ENCODE peak calls at places on chromosomes 2 and 18, in four cellular contexts. F is body of pancreas, Y is pons, K is IMR-90. O is an unnamed sample.

GRCh38 chr2:36294290-36294689 is 61.3 kb upstream of the CRIM1 start:
- DNase-seq in K (no peak), Y (no peak), F (no peak), O (no peak)

GRCh38 chr18:28855524-28855923 is 678.6 kb upstream of the CDH2 start:
- DNase-seq in Y (peak), F (no peak), K (peak), O (peak)

GRCh38 chr2:231685349-231686191 is 22.8 kb upstream of the PTMA start:
- DNase-seq in F (no peak), K (no peak), Y (peak), O (no peak)

GRCh38 chr2:30178618-30179404 is 32.0 kb downstream of the YPEL5 start:
- DNase-seq in K (peak), Y (peak), F (peak), O (no peak)

GRCh38 chr2:86065512-86065911 is 40.2 kb downstream of the POLR1A start:
- DNase-seq in Y (no peak), K (no peak), F (no peak), O (no peak)

GRCh38 chr2:231918501-231919330 is 7.5 kb downstream of the NPPC start:
- DNase-seq in K (no peak), Y (no peak), F (no peak), O (no peak)

GRCh38 chr2:96769816-96770215 is 9.1 kb downstream of the CNNM4 start:
- DNase-seq in K (no peak), F (peak), Y (peak), O (no peak)

GRCh38 chr18:23377669-23378469 is 75.2 kb upstream of the RIOK3 start:
- DNase-seq in F (no peak), K (peak), Y (no peak), O (peak)

GRCh38 chr2:240999873-241000541 is 1.6 kb downstream of the SNED1 start:
- DNase-seq in K (no peak), F (no peak), Y (no peak), O (no peak)

GRCh38 chr2:24456610-24457556 is 34.2 kb upstream of the NCOA1 start:
- DNase-seq in K (peak), F (peak), Y (no peak), O (no peak)

GRCh38 chr2:146143971-146144370 is 1624.1 kb upstream of the ZEB2 start:
- DNase-seq in Y (no peak), F (no peak), K (peak), O (no peak)

GRCh38 chr2:232336956-232337700 is 41.4 kb upstream of the ALPP start:
- DNase-seq in Y (no peak), K (no peak), F (no peak), O (no peak)

GRCh38 chr2:96144481-96145027 is 686 bp downstream of the DUSP2 start:
- DNase-seq in F (no peak), Y (no peak), K (no peak), O (no peak)

GRCh38 chr18:56034954-56035353 is 447.0 kb upstream of the TCF4 start:
- DNase-seq in K (no peak), F (no peak), Y (no peak), O (no peak)

GRCh38 chr2:156343096-156343939 is 10.8 kb upstream of the NR4A2 start:
- DNase-seq in F (no peak), K (no peak), Y (peak), O (no peak)

GRCh38 chr2:132642415-132642814 is 27.6 kb downstream of the LYPD1 start:
- DNase-seq in K (no peak), Y (no peak), F (no peak), O (no peak)

GRCh38 chr18:29439398-29439797 is 1262.5 kb upstream of the CDH2 start:
- DNase-seq in K (no peak), F (no peak), Y (no peak), O (no peak)

GRCh38 chr2:216777637-216778273 is 82.1 kb downstream of the TNP1 start:
- DNase-seq in F (peak), K (peak), Y (peak), O (peak)

GRCh38 chr2:7749895-7750559 is 832.8 kb downstream of the RNF144A start:
- DNase-seq in K (no peak), F (no peak), Y (no peak), O (no peak)

GRCh38 chr2:215749092-215749957 is 264.0 kb downstream of the MREG start:
- DNase-seq in K (peak), Y (no peak), F (peak), O (no peak)

GRCh38 chr2:20062615-20063545 is 11.5 kb upstream of the LAPTM4A start:
- DNase-seq in F (no peak), K (peak), Y (no peak), O (no peak)

GRCh38 chr2:42963452-42964068 is 171.2 kb upstream of the HAAO start:
- DNase-seq in K (no peak), F (no peak), Y (no peak), O (no peak)

GRCh38 chr18:46696268-46696667 is 39.2 kb upstream of the LOXHD1 start:
- DNase-seq in K (no peak), Y (no peak), F (no peak), O (no peak)

GRCh38 chr18:31591628-31592027 is at the start of gene TTR:
- DNase-seq in F (peak), Y (no peak), K (no peak), O (no peak)

GRCh38 chr2:46073540-46074018 is 223.6 kb upstream of the EPAS1 start:
- DNase-seq in F (peak), Y (no peak), K (peak), O (peak)

GRCh38 chr2:136361521-136361920 is 243.6 kb upstream of the CXCR4 start:
- DNase-seq in K (no peak), F (no peak), Y (no peak), O (no peak)

GRCh38 chr2:61538920-61539559 is 884 bp upstream of the XPO1 start:
- DNase-seq in Y (peak), F (peak), K (peak), O (peak)

GRCh38 chr2:16767789-16768188 is 102.2 kb upstream of the CYRIA start:
- DNase-seq in K (no peak), F (no peak), Y (no peak), O (no peak)

GRCh38 chr2:85779641-85780315 is 26.0 kb downstream of the ATOH8 start:
- DNase-seq in Y (no peak), K (no peak), F (peak), O (no peak)

GRCh38 chr2:65033178-65033577 is 23.0 kb upstream of the CEP68 start:
- DNase-seq in F (no peak), Y (no peak), K (no peak), O (peak)

GRCh38 chr2:228181098-228182019 is at the start of gene SPHKAP:
- DNase-seq in Y (no peak), K (no peak), F (no peak), O (no peak)

GRCh38 chr2:234287650-234288049 is 209.2 kb downstream of the ARL4C start:
- DNase-seq in F (no peak), K (no peak), Y (no peak), O (no peak)

GRCh38 chr18:44848931-44849330 is 168.2 kb downstream of the SETBP1 start:
- DNase-seq in Y (no peak), F (peak), K (no peak), O (no peak)

GRCh38 chr2:189147361-189147760 is 32.2 kb downstream of the COL5A2 start:
- DNase-seq in F (no peak), K (peak), Y (no peak), O (no peak)

GRCh38 chr18:36179562-36180334 is 7.5 kb upstream of the MOCOS start:
- DNase-seq in F (peak), Y (peak), K (peak), O (no peak)

GRCh38 chr2:23489471-23490400 is 104.8 kb downstream of the KLHL29 start:
- DNase-seq in F (no peak), Y (peak), K (no peak), O (no peak)

GRCh38 chr2:43676322-43677050 is at the start of gene C1GALT1C1L:
- DNase-seq in F (peak), K (peak), Y (peak), O (peak)

GRCh38 chr2:240972636-240973521 is 25.5 kb upstream of the SNED1 start:
- DNase-seq in K (no peak), F (peak), Y (peak), O (no peak)

O was measured in NCI-H460.